ENCODE peak calls at places on chromosomes 1 and 21, in six cellular contexts. One of them, this sample, is unnamed.
A peak's percentile ranks its signal among the peaks of the same experiment; 100 is the strongest.

GRCh38 chr1:168774241-168774640 is 45.2 kb upstream of the DPT start:
- DNase-seq in stimulated activated CD4-positive, alpha-beta T cell treated with anti-CD3 and anti-CD28 coated beads, Interleukin-15, amount 100 ng/mL, for 24 hours: no peak
- DNase-seq in H9: no peak
- DNase-seq in uterus: peak; percentile 43
- DNase-seq in cardiac muscle cell: peak; percentile 20
- DNase-seq in EH: no peak
- DNase-seq in this sample: peak; percentile 73

GRCh38 chr1:201683397-201683796 is 144.5 kb downstream of the NAV1 start:
- DNase-seq in stimulated activated CD4-positive, alpha-beta T cell treated with anti-CD3 and anti-CD28 coated beads, Interleukin-15, amount 100 ng/mL, for 24 hours: no peak
- DNase-seq in H9: no peak
- DNase-seq in uterus: no peak
- DNase-seq in cardiac muscle cell: no peak
- DNase-seq in EH: no peak
- DNase-seq in this sample: no peak

GRCh38 chr1:17765444-17766411 is 10.6 kb downstream of the ACTL8 start:
- DNase-seq in stimulated activated CD4-positive, alpha-beta T cell treated with anti-CD3 and anti-CD28 coated beads, Interleukin-15, amount 100 ng/mL, for 24 hours: no peak
- DNase-seq in H9: no peak
- DNase-seq in uterus: no peak
- DNase-seq in cardiac muscle cell: no peak
- DNase-seq in EH: peak; percentile 99
- DNase-seq in this sample: peak; percentile 94

GRCh38 chr1:245972476-245972875 is 534.6 kb downstream of the SMYD3 start:
- DNase-seq in stimulated activated CD4-positive, alpha-beta T cell treated with anti-CD3 and anti-CD28 coated beads, Interleukin-15, amount 100 ng/mL, for 24 hours: no peak
- DNase-seq in H9: no peak
- DNase-seq in uterus: no peak
- DNase-seq in cardiac muscle cell: no peak
- DNase-seq in EH: peak; percentile 15
- DNase-seq in this sample: no peak

GRCh38 chr1:197838836-197839235 is 63.6 kb upstream of the DENND1B start:
- DNase-seq in stimulated activated CD4-positive, alpha-beta T cell treated with anti-CD3 and anti-CD28 coated beads, Interleukin-15, amount 100 ng/mL, for 24 hours: no peak
- DNase-seq in H9: no peak
- DNase-seq in uterus: no peak
- DNase-seq in cardiac muscle cell: no peak
- DNase-seq in EH: peak; percentile 85
- DNase-seq in this sample: peak; percentile 68

GRCh38 chr1:22317231-22317919 is 134.3 kb upstream of the ZBTB40 start:
- DNase-seq in stimulated activated CD4-positive, alpha-beta T cell treated with anti-CD3 and anti-CD28 coated beads, Interleukin-15, amount 100 ng/mL, for 24 hours: peak; percentile 32
- DNase-seq in H9: peak; percentile 77
- DNase-seq in uterus: no peak
- DNase-seq in cardiac muscle cell: peak; percentile 36
- DNase-seq in EH: no peak
- DNase-seq in this sample: no peak

GRCh38 chr21:45102391-45102932 is 28.1 kb downstream of the ADARB1 start:
- DNase-seq in stimulated activated CD4-positive, alpha-beta T cell treated with anti-CD3 and anti-CD28 coated beads, Interleukin-15, amount 100 ng/mL, for 24 hours: no peak
- DNase-seq in H9: no peak
- DNase-seq in uterus: no peak
- DNase-seq in cardiac muscle cell: no peak
- DNase-seq in EH: peak; percentile 88
- DNase-seq in this sample: peak; percentile 77

GRCh38 chr1:212600980-212601379 is 7.6 kb upstream of the ATF3 start:
- DNase-seq in stimulated activated CD4-positive, alpha-beta T cell treated with anti-CD3 and anti-CD28 coated beads, Interleukin-15, amount 100 ng/mL, for 24 hours: peak; percentile 30
- DNase-seq in H9: no peak
- DNase-seq in uterus: no peak
- DNase-seq in cardiac muscle cell: no peak
- DNase-seq in EH: peak; percentile 29
- DNase-seq in this sample: no peak

GRCh38 chr1:204150702-204151561 is 912 bp downstream of the ETNK2 start:
- DNase-seq in stimulated activated CD4-positive, alpha-beta T cell treated with anti-CD3 and anti-CD28 coated beads, Interleukin-15, amount 100 ng/mL, for 24 hours: peak; percentile 23
- DNase-seq in H9: peak; percentile 51
- DNase-seq in uterus: peak; percentile 56
- DNase-seq in cardiac muscle cell: no peak
- DNase-seq in EH: no peak
- DNase-seq in this sample: no peak

GRCh38 chr1:32345289-32345827 is 9.3 kb upstream of the MARCKSL1 start:
- DNase-seq in stimulated activated CD4-positive, alpha-beta T cell treated with anti-CD3 and anti-CD28 coated beads, Interleukin-15, amount 100 ng/mL, for 24 hours: no peak
- DNase-seq in H9: no peak
- DNase-seq in uterus: no peak
- DNase-seq in cardiac muscle cell: peak; percentile 33
- DNase-seq in EH: peak; percentile 15
- DNase-seq in this sample: no peak

GRCh38 chr1:203410117-203410900 is 59.4 kb upstream of the FMOD start:
- DNase-seq in stimulated activated CD4-positive, alpha-beta T cell treated with anti-CD3 and anti-CD28 coated beads, Interleukin-15, amount 100 ng/mL, for 24 hours: no peak
- DNase-seq in H9: no peak
- DNase-seq in uterus: peak; percentile 51
- DNase-seq in cardiac muscle cell: no peak
- DNase-seq in EH: peak; percentile 47
- DNase-seq in this sample: peak; percentile 55

GRCh38 chr1:2408456-2408855 is 3.9 kb downstream of the PEX10 start:
- DNase-seq in stimulated activated CD4-positive, alpha-beta T cell treated with anti-CD3 and anti-CD28 coated beads, Interleukin-15, amount 100 ng/mL, for 24 hours: no peak
- DNase-seq in H9: no peak
- DNase-seq in uterus: no peak
- DNase-seq in cardiac muscle cell: no peak
- DNase-seq in EH: no peak
- DNase-seq in this sample: no peak

GRCh38 chr1:82464362-82464931 is 663.7 kb downstream of the ADGRL2 start:
- DNase-seq in stimulated activated CD4-positive, alpha-beta T cell treated with anti-CD3 and anti-CD28 coated beads, Interleukin-15, amount 100 ng/mL, for 24 hours: no peak
- DNase-seq in H9: no peak
- DNase-seq in uterus: no peak
- DNase-seq in cardiac muscle cell: peak; percentile 9
- DNase-seq in EH: no peak
- DNase-seq in this sample: peak; percentile 53

GRCh38 chr1:46558141-46558963 is 6.9 kb upstream of the KNCN start:
- DNase-seq in stimulated activated CD4-positive, alpha-beta T cell treated with anti-CD3 and anti-CD28 coated beads, Interleukin-15, amount 100 ng/mL, for 24 hours: no peak
- DNase-seq in H9: peak; percentile 59
- DNase-seq in uterus: no peak
- DNase-seq in cardiac muscle cell: peak; percentile 38
- DNase-seq in EH: no peak
- DNase-seq in this sample: no peak

GRCh38 chr1:198950036-198950435 is 311.2 kb downstream of the PTPRC start:
- DNase-seq in stimulated activated CD4-positive, alpha-beta T cell treated with anti-CD3 and anti-CD28 coated beads, Interleukin-15, amount 100 ng/mL, for 24 hours: no peak
- DNase-seq in H9: no peak
- DNase-seq in uterus: no peak
- DNase-seq in cardiac muscle cell: no peak
- DNase-seq in EH: no peak
- DNase-seq in this sample: no peak

GRCh38 chr1:151988405-151988851 is 5.2 kb downstream of the S100A10 start:
- DNase-seq in stimulated activated CD4-positive, alpha-beta T cell treated with anti-CD3 and anti-CD28 coated beads, Interleukin-15, amount 100 ng/mL, for 24 hours: no peak
- DNase-seq in H9: no peak
- DNase-seq in uterus: no peak
- DNase-seq in cardiac muscle cell: no peak
- DNase-seq in EH: peak; percentile 94
- DNase-seq in this sample: peak; percentile 97

This sample was measured in fibroblast of the aortic adventitia.